ENCODE peak calls at places on chromosomes 12 and 14, in five cellular contexts. J, M, F, B and P are unnamed samples.

GRCh38 chr12:56998981-56999380 is 7.4 kb downstream of the ZBTB39 start:
- DNase-seq in F (no peak), M (no peak), J (no peak), B (no peak), P (no peak)

GRCh38 chr14:29735459-29735858 is 192.2 kb downstream of the PRKD1 start:
- DNase-seq in B (no peak), M (peak), J (no peak), F (no peak), P (no peak)

GRCh38 chr14:92258934-92259333 is 64.0 kb upstream of the SLC24A4 start:
- DNase-seq in M (peak), J (no peak), F (no peak), B (no peak), P (no peak)

GRCh38 chr14:93135399-93135798 is 19.7 kb upstream of the ITPK1 start:
- DNase-seq in M (no peak), B (no peak), F (no peak), J (no peak), P (no peak)

GRCh38 chr12:13044859-13045384 is 741 bp downstream of the FAM234B start:
- DNase-seq in F (no peak), M (peak), B (no peak), J (no peak), P (no peak)

GRCh38 chr14:77143071-77143470 is 1.5 kb upstream of the ZDHHC22 start:
- DNase-seq in M (no peak), J (no peak), F (no peak), B (no peak), P (no peak)

GRCh38 chr14:100317897-100318808 is 5.0 kb upstream of the SLC25A47 start:
- DNase-seq in M (peak), F (no peak), B (peak), J (peak), P (peak)

GRCh38 chr12:9606247-9606646 is 1.5 kb downstream of the KLRB1 start:
- DNase-seq in M (no peak), F (no peak), J (no peak), B (no peak), P (no peak)

GRCh38 chr14:68866991-68867533 is 74.2 kb upstream of the ZFP36L1 start:
- DNase-seq in B (no peak), J (no peak), F (no peak), M (no peak), P (no peak)

GRCh38 chr14:76381817-76382494 is 6.0 kb downstream of the ESRRB start:
- DNase-seq in M (no peak), B (no peak), F (no peak), J (no peak), P (no peak)

GRCh38 chr14:36221097-36221496 is 44.6 kb upstream of the PTCSC3 start:
- DNase-seq in J (no peak), F (peak), M (peak), B (no peak), P (no peak)

GRCh38 chr12:52372216-52373154 is 5.2 kb upstream of the KRT85 start:
- DNase-seq in F (peak), B (peak), M (peak), J (peak), P (peak)

GRCh38 chr14:79708991-79709390 is 502.3 kb downstream of the DIO2 start:
- DNase-seq in M (peak), J (no peak), F (no peak), B (no peak), P (no peak)